ENCODE peak calls at places on chromosome 2, in seven cellular contexts. O is NCI-H510A treated with DMSO at 0.1 percent for 48 hours; U is adrenal gland; A is stimulated activated CD8-positive, alpha-beta memory T cell treated with anti-CD3 and anti-CD28 coated beads, Interleukin-4, amount 100 ng/mL, for 1 hour; M is activated T-cell treated with anti-CD3 and anti-CD28 coated beads for 1 hour; D is foreskin fibroblast; Y is aorta. W is an unnamed sample.

GRCh38 chr2:168357799-168358504 is 98.1 kb upstream of the CERS6 start:
- DNase-seq in A (no peak), M (no peak), U (no peak), D (no peak), O (no peak), Y (no peak), W (no peak)

GRCh38 chr2:19120941-19121750 is 237.3 kb downstream of the OSR1 start:
- DNase-seq in A (no peak), Y (no peak), O (no peak), U (peak; percentile 23), M (no peak), D (peak; percentile 97), W (peak; percentile 53)

GRCh38 chr2:2018713-2019410 is 274.5 kb upstream of the PXDN start:
- DNase-seq in O (no peak), U (no peak), D (no peak), Y (no peak), A (no peak), M (no peak), W (no peak)

GRCh38 chr2:3728104-3729054 is 25.0 kb downstream of the DCDC2C start:
- DNase-seq in Y (no peak), U (no peak), D (peak; percentile 62), M (no peak), A (no peak), O (peak; percentile 62), W (peak; percentile 49)

GRCh38 chr2:235695602-235695895 is 201.7 kb downstream of the AGAP1 start:
- DNase-seq in A (no peak), O (no peak), D (no peak), M (no peak), Y (no peak), U (no peak), W (no peak)

GRCh38 chr2:217331577-217332139 is 471.8 kb upstream of the TNP1 start:
- DNase-seq in U (no peak), A (no peak), O (peak; percentile 41), Y (no peak), D (peak; percentile 16), M (no peak), W (no peak)

GRCh38 chr2:125561302-125561701 is 1094.7 kb upstream of the GYPC start:
- DNase-seq in Y (no peak), A (no peak), M (no peak), U (no peak), D (no peak), O (no peak), W (no peak)

GRCh38 chr2:174192664-174193063 is 55.7 kb downstream of the OLA1 start:
- DNase-seq in U (no peak), A (no peak), O (no peak), D (no peak), M (no peak), Y (no peak), W (no peak)

GRCh38 chr2:9356336-9356735 is 67.0 kb downstream of the ITGB1BP1 start:
- DNase-seq in U (no peak), D (no peak), O (no peak), M (no peak), A (no peak), Y (no peak), W (no peak)

GRCh38 chr2:75130171-75130570 is 69.1 kb downstream of the TACR1 start:
- DNase-seq in Y (no peak), D (no peak), M (no peak), A (no peak), U (no peak), O (peak; percentile 14), W (no peak)

GRCh38 chr2:235006986-235007385 is 55.2 kb downstream of the SH3BP4 start:
- DNase-seq in U (no peak), Y (no peak), M (no peak), A (no peak), D (no peak), O (no peak), W (no peak)

GRCh38 chr2:69375494-69376353 is 11.3 kb downstream of the GFPT1 start:
- DNase-seq in O (peak; percentile 42), D (peak; percentile 14), U (no peak), Y (no peak), M (no peak), A (no peak), W (peak; percentile 28)

GRCh38 chr2:32464441-32464840 is 107.6 kb downstream of the BIRC6 start:
- DNase-seq in U (no peak), O (no peak), Y (no peak), M (no peak), A (no peak), D (peak; percentile 33), W (no peak)

GRCh38 chr2:69269330-69269729 is 117.7 kb downstream of the GFPT1 start:
- DNase-seq in Y (no peak), A (no peak), D (no peak), M (no peak), U (no peak), O (no peak), W (no peak)

GRCh38 chr2:236498369-236498768 is 71.3 kb upstream of the ACKR3 start:
- DNase-seq in U (no peak), M (no peak), A (no peak), Y (no peak), O (no peak), D (no peak), W (peak; percentile 4)

GRCh38 chr2:218259099-218259921 is 1.5 kb upstream of the GPBAR1 start:
- DNase-seq in A (no peak), O (no peak), Y (peak; percentile 81), D (peak; percentile 88), M (no peak), U (no peak), W (no peak)

GRCh38 chr2:134244091-134244490 is 9.8 kb upstream of the MGAT5 start:
- DNase-seq in D (peak; percentile 61), U (no peak), Y (no peak), A (no peak), O (no peak), M (no peak), W (no peak)

GRCh38 chr2:69816923-69817542 is 12.4 kb upstream of the GMCL1 start:
- DNase-seq in U (peak; percentile 83), A (peak; percentile 52), D (peak; percentile 87), O (peak; percentile 95), M (peak; percentile 42), Y (no peak), W (peak; percentile 82)

GRCh38 chr2:142131016-142131714 is at the start of gene LRP1B:
- DNase-seq in D (peak; percentile 64), O (peak; percentile 74), Y (no peak), U (peak; percentile 45), A (no peak), M (no peak), W (no peak)

GRCh38 chr2:28754321-28754720 is 2.7 kb downstream of the PPP1CB start:
- DNase-seq in M (no peak), O (no peak), Y (no peak), U (no peak), A (no peak), D (peak; percentile 12), W (no peak)

GRCh38 chr2:8984152-8984551 is 19.3 kb downstream of the MBOAT2 start:
- DNase-seq in Y (no peak), O (no peak), M (no peak), D (peak; percentile 27), A (no peak), U (no peak), W (no peak)

GRCh38 chr2:212359425-212360067 is 179.1 kb downstream of the ERBB4 start:
- DNase-seq in Y (no peak), D (no peak), U (no peak), O (no peak), A (no peak), M (no peak), W (no peak)

GRCh38 chr2:241901500-241902351 is 32.2 kb downstream of the RTP5 start:
- DNase-seq in M (no peak), O (peak; percentile 11), U (peak; percentile 69), D (no peak), A (no peak), Y (peak; percentile 68), W (no peak)

GRCh38 chr2:208978966-208979365 is 444.9 kb upstream of the MAP2 start:
- DNase-seq in D (no peak), A (no peak), O (no peak), M (no peak), Y (no peak), U (no peak), W (no peak)

GRCh38 chr2:18749912-18750526 is 160.7 kb upstream of the NT5C1B start:
- DNase-seq in A (no peak), U (peak; percentile 42), O (peak; percentile 83), M (peak; percentile 16), Y (peak; percentile 68), D (peak; percentile 84), W (peak; percentile 26)

GRCh38 chr2:187509667-187510417 is 44.4 kb downstream of the TFPI start:
- DNase-seq in A (no peak), M (no peak), D (no peak), O (no peak), Y (no peak), U (no peak), W (no peak)

GRCh38 chr2:10331033-10331701 is 28.5 kb downstream of the HPCAL1 start:
- DNase-seq in O (no peak), A (peak; percentile 34), Y (peak; percentile 76), D (no peak), U (peak; percentile 50), M (peak; percentile 56), W (no peak)

GRCh38 chr2:238130696-238131628 is 7.5 kb upstream of the KLHL30 start:
- DNase-seq in U (no peak), D (no peak), O (no peak), M (no peak), Y (peak; percentile 72), A (no peak), W (no peak)

GRCh38 chr2:84280873-84281272 is 178.2 kb downstream of the SUCLG1 start:
- DNase-seq in D (no peak), M (no peak), U (no peak), O (no peak), Y (no peak), A (no peak), W (no peak)

GRCh38 chr2:233098615-233099014 is 38.5 kb downstream of the INPP5D start:
- DNase-seq in Y (peak; percentile 73), A (no peak), U (no peak), M (no peak), D (no peak), O (no peak), W (no peak)

GRCh38 chr2:41791523-41791922 is 256.3 kb upstream of the PKDCC start:
- DNase-seq in M (no peak), O (no peak), D (peak; percentile 63), A (no peak), Y (no peak), U (peak; percentile 22), W (no peak)